ENCODE peak calls at places on chromosomes 2 and 18, in five cellular contexts. I, D, X, M and R are unnamed samples. For H3K9me3, the result is how much of the 10 kb centered on the place peaks cover.

GRCh38 chr18:78624646-78625279 is 354.9 kb upstream of the SALL3 start:
- DNase-seq in I (no peak), M (no peak), D (no peak), X (no peak), R (no peak)

GRCh38 chr2:205411558-205411957 is 270.7 kb upstream of the NRP2 start:
- DNase-seq in I (no peak), M (no peak), X (peak), D (no peak), R (no peak)

GRCh38 chr2:12119841-12120240 is 373.4 kb downstream of the LPIN1 start:
- DNase-seq in I (peak), D (no peak), X (no peak), M (no peak), R (no peak)

GRCh38 chr2:225017713-225018112 is 24.6 kb downstream of the DOCK10 start:
- DNase-seq in X (no peak), I (no peak), D (no peak), M (no peak), R (no peak)

GRCh38 chr2:20623741-20624155 is 27.1 kb downstream of the HS1BP3 start:
- DNase-seq in X (no peak), I (no peak), D (no peak), M (no peak), R (peak)

GRCh38 chr2:26384597-26384996 is 17.1 kb upstream of the DRC1 start:
- DNase-seq in D (no peak), M (no peak), I (no peak), X (no peak), R (no peak)

GRCh38 chr2:240997856-240998705 is at the start of gene SNED1:
- DNase-seq in I (peak), M (peak), X (peak), D (peak), R (peak)

GRCh38 chr2:230323385-230324106 is 3.4 kb upstream of the SP140L start:
- DNase-seq in M (no peak), D (no peak), X (no peak), I (no peak), R (no peak)

GRCh38 chr18:76384114-76384790 is 110.8 kb downstream of the ZNF516 start:
- DNase-seq in D (no peak), X (no peak), M (no peak), I (no peak), R (no peak)

GRCh38 chr2:148909114-148909513 is 34.1 kb downstream of the KIF5C start:
- DNase-seq in X (no peak), D (no peak), M (no peak), I (peak), R (no peak)

GRCh38 chr2:20669609-20670314 is 2.8 kb downstream of the GDF7 start:
- DNase-seq in I (no peak), M (no peak), X (no peak), D (no peak), R (no peak)

GRCh38 chr18:75784413-75784812 is 356.9 kb upstream of the SMIM21 start:
- DNase-seq in X (no peak), I (no peak), D (no peak), M (no peak), R (no peak)

GRCh38 chr2:17752892-17753802 is 463 bp downstream of the SMC6 start:
- DNase-seq in I (peak), X (peak), M (no peak), D (peak), R (peak)

GRCh38 chr2:20485612-20485926 is 38.7 kb downstream of the RHOB start:
- DNase-seq in X (no peak), D (no peak), M (no peak), I (no peak), R (no peak)

GRCh38 chr2:12637754-12638153 is 79.0 kb upstream of the TRIB2 start:
- DNase-seq in X (no peak), I (peak), D (no peak), M (no peak), R (no peak)

GRCh38 chr2:229634574-229635185 is 79.7 kb downstream of the DNER start:
- DNase-seq in M (no peak), X (no peak), D (no peak), I (no peak), R (no peak)

GRCh38 chr2:70978388-70979357 is at the start of gene ANKRD53:
- DNase-seq in X (peak), D (peak), I (no peak), M (peak), R (peak)

GRCh38 chr18:66894851-66895250 is 291.0 kb upstream of the CDH19 start:
- DNase-seq in I (no peak), D (no peak), X (no peak), M (no peak), R (no peak)

GRCh38 chr2:101667823-101668222 is 29.7 kb upstream of the MAP4K4 start:
- DNase-seq in M (no peak), I (no peak), D (no peak), X (no peak), R (no peak)

GRCh38 chr2:219119422-219120043 is 41.1 kb downstream of the NHEJ1 start:
- DNase-seq in X (peak), I (peak), M (peak), D (peak), R (peak)

GRCh38 chr2:200862532-200863000 is 1.9 kb downstream of the CLK1 start:
- DNase-seq in D (peak), I (peak), M (peak), X (peak), R (no peak)

GRCh38 chr2:231392431-231393148 is 2.9 kb upstream of the B3GNT7 start:
- DNase-seq in D (no peak), X (no peak), I (no peak), M (no peak), R (no peak)

GRCh38 chr2:116510117-116510671 is 1304.3 kb upstream of the DDX18 start:
- DNase-seq in I (no peak), D (peak), X (peak), M (no peak), R (no peak)

GRCh38 chr2:31688282-31688681 is 107.5 kb upstream of the SRD5A2 start:
- DNase-seq in D (no peak), X (no peak), M (no peak), I (no peak), R (no peak)

GRCh38 chr2:10243926-10244270 is 58.8 kb upstream of the HPCAL1 start:
- DNase-seq in I (no peak), D (no peak), M (no peak), X (no peak), R (peak)

GRCh38 chr2:18883626-18884456 is 294.5 kb upstream of the NT5C1B start:
- DNase-seq in D (peak), I (peak), X (no peak), M (no peak), R (no peak)

GRCh38 chr2:221178139-221178538 is 394.0 kb downstream of the EPHA4 start:
- DNase-seq in I (no peak), M (no peak), X (no peak), D (no peak), R (no peak)

GRCh38 chr2:134590679-134591078 is 128.1 kb downstream of the TMEM163 start:
- DNase-seq in I (no peak), D (no peak), M (no peak), X (no peak), R (no peak)

GRCh38 chr2:236403811-236404210 is 139.6 kb upstream of the ASB18 start:
- DNase-seq in X (no peak), I (no peak), M (no peak), D (no peak), R (no peak)

GRCh38 chr2:166234112-166234846 is 106.5 kb upstream of the SCN1A start:
- DNase-seq in D (no peak), X (no peak), M (no peak), I (peak), R (no peak)

GRCh38 chr2:225037374-225038075 is 4.7 kb downstream of the DOCK10 start:
- DNase-seq in I (peak), X (no peak), D (no peak), M (no peak), R (no peak)

GRCh38 chr2:224802407-224802806 is 86.2 kb upstream of the CCDC195 start:
- DNase-seq in I (peak), D (no peak), X (no peak), M (no peak), R (no peak)

GRCh38 chr18:23528580-23529472 is 25.5 kb downstream of the RMC1 start:
- DNase-seq in I (peak), X (no peak), M (no peak), D (no peak), R (peak)

GRCh38 chr2:10721344-10722251 is at the start of gene ATP6V1C2:
- DNase-seq in M (no peak), D (peak), X (peak), I (no peak), R (peak)

GRCh38 chr2:120177011-120177621 is 46.1 kb downstream of the TMEM185B start:
- DNase-seq in I (no peak), D (peak), M (peak), X (peak), R (peak)

GRCh38 chr2:46770622-46771021 is 145.0 kb downstream of the MCFD2 start:
- DNase-seq in I (peak), D (no peak), X (no peak), M (no peak), R (no peak)

GRCh38 chr2:37654932-37655331 is 16.5 kb downstream of the CDC42EP3 start:
- DNase-seq in D (peak), I (no peak), M (no peak), X (no peak), R (no peak)

DNA sequence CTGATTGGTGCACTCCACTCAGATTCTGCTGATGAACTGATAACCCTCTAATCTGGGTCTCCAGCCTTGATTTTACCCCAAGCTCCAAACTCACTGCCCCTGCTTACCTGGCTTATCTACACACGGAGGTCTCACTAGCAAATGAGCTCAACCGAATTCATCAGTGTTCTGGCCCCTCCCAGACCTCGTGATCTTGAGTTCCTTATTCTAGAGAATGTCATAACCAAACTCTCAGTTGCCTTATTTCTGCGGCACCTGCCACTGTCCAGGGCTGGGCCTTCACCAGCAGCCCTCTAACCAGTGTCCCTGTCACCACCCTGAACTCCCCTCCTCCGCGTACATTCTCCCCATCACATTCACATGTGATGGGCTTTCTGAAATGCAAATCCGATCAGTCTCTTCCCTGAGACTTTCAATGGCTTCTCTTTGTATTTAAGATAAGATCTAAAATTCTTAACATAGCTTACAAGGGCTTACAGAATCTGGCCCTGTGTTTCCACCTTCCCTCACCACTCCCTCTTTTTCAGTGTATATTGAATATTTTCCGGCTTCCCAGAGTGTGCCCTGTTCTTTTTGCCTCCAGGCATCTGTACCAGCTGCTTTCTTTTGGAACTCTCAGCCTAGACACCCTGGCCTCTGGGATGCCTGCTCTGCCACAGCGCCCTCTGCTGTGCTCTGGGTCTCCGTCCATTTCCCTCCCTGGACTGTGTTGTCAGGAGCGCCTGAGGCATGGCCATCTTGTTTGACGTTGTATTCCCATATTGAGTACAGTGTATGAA is 31.1 kb downstream of the NAB1 start:
- DNase-seq in X (peak), D (peak), I (peak), M (peak), R (peak)
- H3K27ac ChIP-seq in X (peak), D (no peak), I (no peak), M (no peak), R (no peak)

DNA sequence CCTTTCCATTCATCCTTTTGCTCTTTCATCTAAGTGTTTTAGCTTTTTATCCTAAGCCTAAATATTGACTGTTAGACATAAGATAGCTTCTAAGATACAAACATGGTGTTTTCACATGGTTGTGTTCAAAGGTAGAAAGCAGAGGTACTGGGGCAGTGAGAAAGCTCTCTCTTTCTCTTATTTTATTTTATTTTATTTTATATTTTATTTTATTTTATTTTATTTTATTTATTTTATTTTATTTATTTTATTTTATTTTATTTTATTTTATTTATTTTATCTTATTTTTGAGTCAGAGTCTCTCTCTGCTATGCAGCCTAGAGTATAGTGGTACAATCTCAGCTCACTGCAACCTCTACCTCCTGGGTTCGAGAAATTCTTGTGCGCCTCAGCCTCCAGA is 287.2 kb downstream of the IKZF2 start:
- DNase-seq in D (no peak), X (no peak), M (no peak), I (no peak), R (no peak)
- H3K9me3 ChIP-seq in D (under half), X (under half), M (under half), I (under half), R (under half)

DNA sequence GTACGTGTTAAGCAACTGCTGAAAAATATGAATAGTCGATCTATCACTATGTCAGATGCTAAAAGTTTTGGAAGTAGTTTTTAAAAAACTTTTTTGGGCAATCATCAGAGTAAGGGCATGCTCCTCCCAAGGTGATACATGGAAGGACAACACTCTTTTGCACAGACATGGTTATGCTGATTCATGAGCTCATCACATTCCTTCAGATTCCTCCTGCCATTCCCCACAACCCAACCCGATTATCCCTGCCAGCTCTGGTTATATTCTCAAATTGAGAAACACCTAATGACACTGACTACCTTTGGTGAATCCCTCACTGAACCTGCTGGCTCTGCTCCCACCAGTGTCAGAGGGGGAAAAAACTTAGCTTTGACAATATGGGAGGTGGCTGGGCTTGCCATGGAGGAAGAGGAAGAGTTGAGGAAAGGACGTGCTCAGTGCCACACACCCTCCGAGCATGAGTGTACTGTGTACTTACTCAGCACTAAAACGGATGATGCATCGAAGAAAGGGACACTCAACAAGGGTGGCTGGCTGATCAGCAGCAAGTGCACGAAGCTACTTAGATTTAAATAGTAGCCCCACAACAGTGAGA is 83.9 kb upstream of the RNU4ATAC start:
- DNase-seq in M (no peak), X (no peak), D (no peak), I (no peak), R (no peak)
- H3K4me3 ChIP-seq in M (no peak), X (no peak), D (no peak), I (no peak), R (no peak)

GRCh38 chr2:79622508-79622907 is 109.7 kb downstream of the CTNNA2 start:
- DNase-seq in D (no peak), I (peak), M (no peak), X (no peak), R (no peak)
- H3K27ac ChIP-seq in D (no peak), I (no peak), M (no peak), X (no peak), R (no peak)

GRCh38 chr2:150327546-150328495 is 159.6 kb downstream of the RND3 start:
- DNase-seq in X (no peak), I (no peak), D (no peak), M (no peak), R (no peak)

GRCh38 chr2:150320623-150321022 is 166.8 kb downstream of the RND3 start:
- DNase-seq in D (no peak), I (no peak), X (peak), M (no peak), R (no peak)

GRCh38 chr2:150319632-150320555 is 167.6 kb downstream of the RND3 start:
- DNase-seq in I (no peak), M (no peak), X (peak), D (peak), R (no peak)

DNA sequence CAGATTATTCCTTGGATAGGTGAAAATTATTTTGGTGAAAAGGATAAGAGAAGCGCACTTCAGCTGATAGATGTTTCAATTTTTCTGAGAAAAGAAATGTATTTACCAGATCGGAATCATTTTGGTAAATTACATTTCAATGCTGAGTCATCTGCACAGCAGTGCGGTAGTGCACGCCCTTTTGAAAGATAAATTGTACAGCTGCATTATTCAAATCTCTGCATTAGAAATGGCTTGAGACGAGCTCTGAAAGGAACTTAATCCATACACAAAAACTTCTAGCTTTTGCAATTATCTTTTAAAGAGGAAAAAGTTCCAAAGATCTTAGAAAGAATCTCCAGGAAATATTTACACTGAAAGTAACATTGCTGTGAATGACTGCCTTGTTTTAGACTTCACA is 161.8 kb downstream of the RND3 start:
- DNase-seq in I (peak), M (no peak), X (peak), D (no peak), R (no peak)
- H3K9me3 ChIP-seq in I (under half), M (under half), X (under half), D (under half), R (under half)

GRCh38 chr2:127104166-127104660 is 2.7 kb downstream of the BIN1 start:
- DNase-seq in I (no peak), M (no peak), D (no peak), X (no peak), R (no peak)

GRCh38 chr2:127105656-127106456 is 1.1 kb downstream of the BIN1 start:
- DNase-seq in X (peak), M (no peak), D (no peak), I (peak), R (peak)

GRCh38 chr2:127106457-127106997 is 427 bp downstream of the BIN1 start:
- DNase-seq in D (no peak), M (no peak), I (peak), X (no peak), R (no peak)

GRCh38 chr2:127103243-127104165 is 3.5 kb downstream of the BIN1 start:
- DNase-seq in X (no peak), I (no peak), M (no peak), D (no peak), R (no peak)

GRCh38 chr2:127104881-127105655 is 1.9 kb downstream of the BIN1 start:
- DNase-seq in M (no peak), I (no peak), D (no peak), X (no peak), R (no peak)
- H3K4me3 ChIP-seq in M (no peak), I (peak), D (no peak), X (no peak), R (peak)

GRCh38 chr2:147639891-147640290 is 204.9 kb upstream of the ACVR2A start:
- DNase-seq in D (no peak), M (no peak), I (no peak), X (peak), R (no peak)

GRCh38 chr2:147634801-147635200 is 210.0 kb upstream of the ACVR2A start:
- DNase-seq in M (no peak), I (no peak), D (no peak), X (no peak), R (no peak)

GRCh38 chr2:147632193-147632592 is 212.6 kb upstream of the ACVR2A start:
- DNase-seq in X (no peak), I (no peak), M (no peak), D (no peak), R (no peak)

GRCh38 chr2:147636238-147636887 is 208.5 kb upstream of the ACVR2A start:
- DNase-seq in D (no peak), I (peak), X (no peak), M (no peak), R (no peak)

GRCh38 chr2:147636888-147637270 is 207.9 kb upstream of the ACVR2A start:
- DNase-seq in I (no peak), M (no peak), D (peak), X (peak), R (no peak)
- H3K27ac ChIP-seq in I (no peak), M (no peak), D (no peak), X (no peak), R (no peak)

DNA sequence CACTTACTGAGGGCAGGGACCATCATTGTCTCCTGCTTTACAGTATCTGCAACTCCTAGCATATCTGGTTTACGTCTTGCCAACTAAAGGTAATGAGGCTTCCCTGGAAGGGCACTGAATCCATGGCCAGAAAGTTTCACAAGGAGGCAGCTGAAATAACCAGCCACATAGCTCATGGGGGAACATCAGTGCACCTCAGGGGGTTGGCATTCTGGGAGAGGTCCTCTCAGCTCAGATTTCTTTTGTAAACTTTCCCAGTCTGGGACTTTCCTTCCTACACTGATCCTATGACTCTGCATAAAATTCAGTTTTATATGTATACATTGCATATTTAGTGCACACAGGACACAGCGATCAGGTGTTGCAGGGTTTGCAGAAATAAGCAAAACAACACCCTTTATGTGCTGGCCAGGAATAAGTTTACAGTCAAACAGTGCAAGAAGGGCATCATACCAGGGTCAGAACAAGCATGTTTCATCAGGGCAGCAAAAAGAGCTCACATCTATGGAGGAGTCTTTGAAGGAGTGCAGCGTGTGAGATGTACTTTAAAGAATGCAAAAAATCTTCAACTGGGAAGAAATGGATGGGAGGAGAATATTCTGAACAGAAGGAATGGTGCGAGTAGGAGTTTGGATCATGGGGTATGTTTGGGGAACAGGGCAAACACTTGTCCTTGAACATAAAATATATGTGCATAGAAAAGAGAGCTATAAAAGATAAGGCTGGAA is 240.6 kb upstream of the RAB12 start:
- DNase-seq in M (no peak), X (no peak), D (no peak), I (peak), R (no peak)
- H3K9me3 ChIP-seq in M (under half), X (under half), D (under half), I (under half), R (under half)

GRCh38 chr2:59561281-59561680 is 992.2 kb downstream of the BCL11A start:
- DNase-seq in D (no peak), I (no peak), X (no peak), M (no peak), R (no peak)
- H3K4me3 ChIP-seq in D (no peak), I (no peak), X (no peak), M (no peak), R (no peak)